ENCODE peak calls at places on chromosomes 6 and 20, in eight cellular contexts. A, H, S, W, P, Q, Z and F are unnamed samples.

GRCh38 chr20:5143856-5144255 is 17.0 kb downstream of the CDS2 start:
- DNase-seq in Q (no peak), Z (no peak), A (no peak), P (no peak), H (no peak), S (no peak), W (no peak), F (no peak)

GRCh38 chr6:9851541-9852380 is 563.1 kb downstream of the TFAP2A start:
- DNase-seq in A (no peak), S (peak), Q (no peak), H (no peak), W (peak), P (no peak), Z (no peak), F (peak)

GRCh38 chr6:113595921-113596376 is 261.2 kb upstream of the MARCKS start:
- DNase-seq in H (no peak), W (no peak), Q (no peak), Z (no peak), P (no peak), A (no peak), S (peak), F (no peak)

GRCh38 chr20:49854190-49854875 is 41.7 kb downstream of the SLC9A8 start:
- DNase-seq in S (no peak), H (no peak), Q (no peak), P (no peak), Z (no peak), W (no peak), A (no peak), F (peak)

GRCh38 chr20:48818481-48818987 is 9.3 kb downstream of the PREX1 start:
- DNase-seq in A (no peak), Q (no peak), P (no peak), H (no peak), W (no peak), Z (no peak), S (no peak), F (no peak)

GRCh38 chr6:155400022-155400965 is 55.3 kb downstream of the NOX3 start:
- DNase-seq in Z (no peak), Q (no peak), S (peak), P (no peak), A (no peak), W (no peak), H (no peak), F (no peak)

GRCh38 chr20:38435555-38435939 is 419 bp upstream of the SNHG17 start:
- DNase-seq in H (no peak), S (peak), P (no peak), Q (no peak), W (no peak), A (no peak), Z (peak), F (no peak)

GRCh38 chr6:159461266-159461665 is 231.8 kb downstream of the SOD2 start:
- DNase-seq in A (no peak), S (peak), H (no peak), P (no peak), W (no peak), Z (no peak), Q (no peak), F (no peak)

GRCh38 chr6:71489736-71490135 is 201.1 kb downstream of the OGFRL1 start:
- DNase-seq in P (no peak), S (peak), W (peak), Z (peak), Q (no peak), H (no peak), A (no peak), F (no peak)

GRCh38 chr20:6993526-6993925 is 226.0 kb downstream of the BMP2 start:
- DNase-seq in S (peak), P (no peak), A (no peak), Q (no peak), Z (no peak), H (no peak), W (no peak), F (no peak)

GRCh38 chr20:38537176-38537575 is 43.8 kb upstream of the ADIG start:
- DNase-seq in Q (no peak), W (no peak), P (no peak), H (no peak), Z (no peak), A (no peak), S (no peak), F (no peak)

GRCh38 chr6:112035446-112035845 is 18.5 kb upstream of the CCN6 start:
- DNase-seq in A (no peak), Z (no peak), S (peak), P (no peak), Q (no peak), W (no peak), H (no peak), F (no peak)

GRCh38 chr6:13677878-13678254 is 33.8 kb downstream of the RANBP9 start:
- DNase-seq in P (no peak), H (no peak), S (no peak), Z (no peak), W (no peak), Q (no peak), A (no peak), F (no peak)

GRCh38 chr6:143652840-143653239 is 24.9 kb upstream of the PHACTR2 start:
- DNase-seq in A (no peak), W (no peak), Q (no peak), Z (no peak), P (no peak), S (no peak), H (no peak), F (no peak)

GRCh38 chr6:108744244-108744972 is 103.8 kb upstream of the ARMC2 start:
- DNase-seq in Q (no peak), S (no peak), W (no peak), A (no peak), P (no peak), Z (no peak), H (no peak), F (no peak)

GRCh38 chr6:105808571-105808970 is 277.6 kb upstream of the PRDM1 start:
- DNase-seq in A (no peak), Q (no peak), Z (no peak), H (no peak), W (no peak), S (no peak), P (no peak), F (no peak)

GRCh38 chr6:143754204-143754603 is 76.4 kb downstream of the PHACTR2 start:
- DNase-seq in Q (no peak), Z (no peak), P (no peak), A (no peak), S (no peak), W (no peak), H (no peak), F (no peak)

GRCh38 chr20:4038047-4038459 is 22.7 kb upstream of the RNF24 start:
- DNase-seq in Q (peak), Z (peak), H (peak), S (peak), A (peak), W (no peak), P (peak), F (no peak)

GRCh38 chr6:127338936-127339335 is 4.5 kb downstream of the ECHDC1 start:
- DNase-seq in P (no peak), A (no peak), Q (no peak), S (no peak), W (no peak), H (no peak), Z (no peak), F (no peak)

GRCh38 chr6:123594776-123595175 is 42.0 kb downstream of the TRDN start:
- DNase-seq in Z (no peak), A (no peak), Q (no peak), W (no peak), S (no peak), H (no peak), P (no peak), F (no peak)

GRCh38 chr6:85498596-85499258 is 48.8 kb downstream of the NT5E start:
- DNase-seq in A (no peak), Q (no peak), H (no peak), S (peak), Z (no peak), W (peak), P (no peak), F (peak)

GRCh38 chr6:23523771-23524170 is 602.2 kb upstream of the NRSN1 start:
- DNase-seq in H (no peak), S (no peak), A (no peak), Z (no peak), W (no peak), P (no peak), Q (no peak), F (no peak)

GRCh38 chr6:165659945-165660862 is 2.8 kb downstream of the PDE10A start:
- DNase-seq in Z (no peak), H (no peak), P (no peak), A (peak), Q (no peak), S (peak), W (no peak), F (no peak)

DNA sequence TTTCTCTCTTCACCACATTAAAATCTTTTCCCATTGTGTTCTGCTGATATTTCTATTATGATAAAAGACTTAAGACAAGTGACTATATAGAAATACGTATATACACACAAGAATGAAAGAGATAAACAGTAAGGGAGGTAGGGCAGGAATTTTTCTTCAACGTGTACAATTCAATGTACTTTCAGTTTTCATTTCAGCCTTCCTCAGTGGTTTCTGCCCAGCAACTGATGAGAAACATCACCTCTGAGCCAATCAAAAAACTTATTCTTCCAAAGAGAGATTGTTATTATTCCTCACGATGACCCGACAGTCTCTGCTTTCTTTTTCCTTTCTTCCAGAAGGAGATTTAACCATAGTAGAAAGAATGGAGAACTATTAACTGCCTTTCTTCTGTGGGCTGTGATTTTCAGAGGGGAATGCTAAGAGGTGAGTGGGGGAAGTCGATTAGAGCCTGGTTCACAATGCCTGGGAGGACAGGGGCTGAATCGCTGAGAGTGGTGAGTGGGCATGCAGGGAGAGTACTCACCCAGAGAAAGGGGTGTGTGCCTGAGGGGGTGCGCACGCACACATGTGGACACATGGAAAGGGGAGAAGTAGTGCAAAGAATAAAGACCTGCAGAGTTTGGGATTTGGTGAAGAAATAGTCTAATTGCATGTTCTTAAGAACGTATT is at the start of gene BTN3A1:
- DNase-seq in Q (peak), A (peak), Z (peak), H (peak), W (peak), S (peak), P (no peak), F (no peak)
- H3K27ac ChIP-seq in Q (peak), A (no peak), Z (peak), H (peak), W (peak), S (peak), P (peak), F (peak)

DNA sequence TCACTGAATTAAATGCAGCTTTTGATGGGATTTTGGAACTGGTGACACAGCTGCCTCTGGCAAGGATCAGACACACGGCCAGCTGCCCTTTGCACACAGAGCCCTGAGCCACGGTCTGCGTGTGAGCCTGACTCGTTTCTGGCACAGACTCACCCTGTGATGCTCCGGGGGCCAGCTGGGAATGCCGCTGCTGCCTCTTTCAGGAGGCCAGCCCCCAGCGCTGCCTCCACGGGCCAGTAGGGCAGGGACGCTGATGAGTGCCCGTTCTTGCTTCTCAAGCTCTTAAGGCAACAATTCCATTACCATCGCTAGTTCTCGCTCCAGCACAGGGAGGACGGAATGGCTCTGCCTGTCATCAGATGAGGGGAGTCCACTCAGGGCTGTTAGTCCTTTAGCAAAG is 61.6 kb downstream of the IRF4 start:
- DNase-seq in A (no peak), P (peak), W (no peak), S (peak), H (no peak), Z (no peak), Q (peak), F (no peak)
- H3K27ac ChIP-seq in A (no peak), P (no peak), W (no peak), S (no peak), H (no peak), Z (no peak), Q (no peak), F (no peak)

GRCh38 chr6:35023091-35023490 is 118.0 kb downstream of the TCP11 start:
- DNase-seq in Z (no peak), A (no peak), S (no peak), P (no peak), H (no peak), W (no peak), Q (no peak), F (no peak)

GRCh38 chr6:35024601-35025054 is 116.5 kb downstream of the TCP11 start:
- DNase-seq in P (no peak), S (peak), Q (peak), Z (peak), H (no peak), W (peak), A (peak), F (peak)

GRCh38 chr6:35025241-35026188 is 115.6 kb downstream of the TCP11 start:
- DNase-seq in A (no peak), H (no peak), Z (no peak), S (peak), W (no peak), Q (no peak), P (no peak), F (no peak)

GRCh38 chr6:35021014-35021413 is 120.1 kb downstream of the TCP11 start:
- DNase-seq in Z (no peak), A (no peak), Q (peak), S (no peak), W (no peak), H (no peak), P (no peak), F (no peak)

DNA sequence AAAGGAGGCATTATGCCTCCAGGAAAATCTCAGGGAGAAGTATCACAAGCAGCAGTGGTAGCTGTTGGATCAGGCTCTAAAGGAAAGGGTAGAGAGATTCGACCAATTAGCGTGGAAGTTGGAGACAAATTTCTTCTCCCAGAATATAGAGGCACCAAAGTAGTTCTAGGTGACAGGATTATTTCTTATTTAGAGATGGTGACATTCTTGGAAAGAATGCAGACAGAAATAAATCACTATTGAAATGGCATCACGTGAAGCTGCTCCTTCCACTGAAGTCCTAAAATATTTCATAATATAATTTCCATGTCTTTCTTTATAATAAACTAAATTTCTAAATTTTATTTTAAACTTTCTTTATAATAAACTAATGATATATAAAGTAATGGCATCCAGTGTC is 117.5 kb downstream of the TCP11 start:
- DNase-seq in P (no peak), Z (no peak), S (no peak), H (no peak), Q (no peak), A (no peak), W (no peak), F (no peak)
- H3K27ac ChIP-seq in P (peak), Z (no peak), S (no peak), H (no peak), Q (peak), A (no peak), W (no peak), F (peak)

DNA sequence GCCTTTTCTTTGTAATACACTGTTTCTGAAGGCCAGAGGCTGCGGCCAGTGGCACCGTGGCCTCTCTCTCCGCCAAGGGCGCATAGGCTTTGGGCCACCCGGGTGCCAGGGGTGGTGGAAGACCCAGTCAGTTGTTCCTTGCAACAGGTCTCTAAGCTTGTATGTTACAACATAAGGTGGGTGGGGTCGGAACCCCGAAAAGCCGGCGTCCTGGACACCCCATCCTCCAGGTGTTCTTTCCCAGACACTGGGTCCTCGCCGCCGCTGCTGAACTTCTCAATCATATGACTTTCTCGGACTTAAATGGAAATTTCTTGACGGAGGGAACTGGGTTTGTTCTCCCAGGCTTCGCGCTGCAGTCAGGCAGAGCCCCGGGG is 1.0 kb upstream of the KCNQ5 start:
- DNase-seq in Z (no peak), A (no peak), Q (peak), S (no peak), H (no peak), W (no peak), P (no peak), F (no peak)
- H3K27ac ChIP-seq in Z (no peak), A (peak), Q (no peak), S (no peak), H (peak), W (no peak), P (no peak), F (no peak)

DNA sequence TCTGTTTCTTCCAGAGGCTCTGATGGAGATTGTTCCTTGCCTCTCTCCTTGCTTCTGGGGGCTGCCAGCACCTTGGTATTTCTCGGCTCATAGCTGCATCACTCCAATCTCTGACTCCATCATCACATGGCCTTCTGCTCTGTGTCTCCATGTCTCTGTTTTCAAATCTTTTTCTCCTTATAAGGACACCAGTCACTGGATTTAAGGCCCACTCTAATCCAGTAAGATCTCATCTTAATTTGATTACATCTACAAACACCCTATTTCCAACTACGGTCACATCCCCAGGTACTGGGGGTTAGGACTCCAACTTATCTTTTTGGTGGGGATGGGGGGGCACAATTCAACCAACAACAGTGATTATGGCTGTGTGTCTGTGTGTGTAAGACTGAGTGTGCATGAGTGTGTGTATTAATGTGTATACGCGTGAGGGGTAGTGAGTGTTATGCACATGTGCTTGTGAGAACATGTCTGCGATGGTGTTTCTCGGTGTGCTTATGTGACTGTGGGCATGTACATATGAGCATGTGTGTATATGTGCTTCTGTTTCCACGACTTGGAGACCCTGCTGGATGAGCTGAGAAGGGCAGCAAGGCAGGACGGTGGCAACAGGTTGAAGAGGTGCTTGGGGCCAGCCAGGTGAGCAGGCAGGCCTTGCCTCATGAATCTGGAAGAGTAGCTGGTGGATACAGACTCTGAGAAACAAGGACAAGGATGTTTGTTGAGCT is 130.5 kb downstream of the MRPL14 start:
- DNase-seq in H (no peak), W (no peak), S (no peak), P (no peak), Z (no peak), Q (no peak), A (no peak), F (no peak)
- H3K27ac ChIP-seq in H (no peak), W (no peak), S (peak), P (no peak), Z (peak), Q (peak), A (no peak), F (no peak)

GRCh38 chr6:169034523-169035167 is 219.0 kb downstream of the THBS2 start:
- DNase-seq in H (no peak), P (no peak), Z (no peak), S (peak), A (no peak), Q (no peak), W (no peak), F (no peak)
- H3K27ac ChIP-seq in H (no peak), P (no peak), Z (peak), S (peak), A (no peak), Q (no peak), W (no peak), F (no peak)

GRCh38 chr6:41502607-41503434 is 43.4 kb upstream of the FOXP4 start:
- DNase-seq in W (no peak), Q (peak), A (no peak), H (no peak), S (no peak), Z (no peak), P (peak), F (no peak)
- H3K27ac ChIP-seq in W (no peak), Q (no peak), A (no peak), H (no peak), S (no peak), Z (no peak), P (no peak), F (no peak)

GRCh38 chr20:41347523-41348429 is 7.2 kb downstream of the LPIN3 start:
- DNase-seq in P (no peak), A (no peak), S (no peak), Z (no peak), W (no peak), Q (no peak), H (no peak), F (no peak)
- H3K27ac ChIP-seq in P (no peak), A (no peak), S (no peak), Z (no peak), W (no peak), Q (no peak), H (no peak), F (no peak)